ENCODE peak calls at places on chromosome 6, in seven cellular contexts. D is AG20443; L is stimulated activated CD8-positive, alpha-beta memory T cell treated with anti-CD3 and anti-CD28 coated beads, Interleukin-7, amount 100 ng/mL, for 1 hour; X is endothelial cell; I is lower lobe of right lung; R is putamen; O is nephron progenitor cell. N is an unnamed sample.

GRCh38 chr6:71291991-71292390 is 3.4 kb downstream of the OGFRL1 start:
- DNase-seq in D (no peak), L (no peak), X (no peak), I (no peak), R (peak), O (no peak), N (no peak)

GRCh38 chr6:110816677-110817076 is 1.4 kb upstream of the CDK19 start:
- DNase-seq in D (no peak), L (no peak), X (no peak), I (no peak), R (no peak), O (no peak), N (no peak)

GRCh38 chr6:1767481-1768246 is 157.9 kb downstream of the FOXC1 start:
- DNase-seq in D (peak), L (no peak), X (no peak), I (no peak), R (no peak), O (no peak), N (no peak)

GRCh38 chr6:160088069-160088773 is 33.4 kb upstream of the SLC22A1 start:
- DNase-seq in D (peak), L (no peak), X (peak), I (no peak), R (peak), O (peak), N (no peak)

GRCh38 chr6:157461000-157461915 is 80.3 kb downstream of the ZDHHC14 start:
- DNase-seq in D (no peak), L (no peak), X (peak), I (no peak), R (no peak), O (no peak), N (no peak)

GRCh38 chr6:168355716-168356522 is 36.3 kb upstream of the DACT2 start:
- DNase-seq in D (peak), L (no peak), X (peak), I (no peak), R (peak), O (peak), N (no peak)

GRCh38 chr6:56021943-56022342 is 146.6 kb upstream of the BMP5 start:
- DNase-seq in D (no peak), L (no peak), X (no peak), I (no peak), R (no peak), O (no peak), N (no peak)

GRCh38 chr6:111777357-111777756 is 95.9 kb downstream of the FYN start:
- DNase-seq in D (no peak), L (no peak), X (no peak), I (no peak), R (no peak), O (no peak), N (no peak)

GRCh38 chr6:33213989-33214335 is 5.7 kb downstream of the RING1 start:
- DNase-seq in D (no peak), L (no peak), X (no peak), I (no peak), R (no peak), O (no peak), N (no peak)

GRCh38 chr6:88785478-88785877 is 177.9 kb downstream of the RNGTT start:
- DNase-seq in D (no peak), L (no peak), X (no peak), I (no peak), R (peak), O (no peak), N (no peak)

GRCh38 chr6:66675906-66676305 is 968.9 kb upstream of the EYS start:
- DNase-seq in D (no peak), L (no peak), X (no peak), I (no peak), R (no peak), O (no peak), N (no peak)

GRCh38 chr6:89237158-89237557 is 20.0 kb upstream of the GABRR1 start:
- DNase-seq in D (no peak), L (no peak), X (no peak), I (no peak), R (no peak), O (no peak), N (no peak)

GRCh38 chr6:113901482-113901881 is 44.3 kb downstream of the MARCKS start:
- DNase-seq in D (peak), L (no peak), X (no peak), I (no peak), R (no peak), O (no peak), N (no peak)

GRCh38 chr6:1893470-1894130 is 283.9 kb downstream of the FOXC1 start:
- DNase-seq in D (no peak), L (no peak), X (peak), I (no peak), R (no peak), O (peak), N (no peak)

GRCh38 chr6:113829702-113830058 is 27.5 kb upstream of the MARCKS start:
- DNase-seq in D (peak), L (no peak), X (no peak), I (no peak), R (no peak), O (no peak), N (no peak)

GRCh38 chr6:42860481-42860880 is 18.9 kb upstream of the RPL7L1 start:
- DNase-seq in D (no peak), L (no peak), X (no peak), I (no peak), R (no peak), O (no peak), N (no peak)

GRCh38 chr6:88422831-88423230 is 256.7 kb upstream of the CNR1 start:
- DNase-seq in D (no peak), L (no peak), X (no peak), I (no peak), R (no peak), O (no peak), N (no peak)

GRCh38 chr6:155881845-155882526 is 426.3 kb upstream of the NOX3 start:
- DNase-seq in D (no peak), L (no peak), X (no peak), I (no peak), R (no peak), O (no peak), N (no peak)

GRCh38 chr6:127058027-127058426 is 60.4 kb upstream of the RSPO3 start:
- DNase-seq in D (no peak), L (no peak), X (no peak), I (no peak), R (no peak), O (no peak), N (no peak)

GRCh38 chr6:168988801-168989200 is 264.8 kb downstream of the THBS2 start:
- DNase-seq in D (no peak), L (no peak), X (no peak), I (no peak), R (peak), O (no peak), N (no peak)

GRCh38 chr6:111176763-111177099 is 89.4 kb downstream of the SLC16A10 start:
- DNase-seq in D (no peak), L (no peak), X (no peak), I (no peak), R (no peak), O (no peak), N (no peak)

GRCh38 chr6:108164537-108164814 is 1.3 kb upstream of the NR2E1 start:
- DNase-seq in D (no peak), L (no peak), X (no peak), I (no peak), R (no peak), O (no peak), N (no peak)

GRCh38 chr6:111215134-111215533 is 127.8 kb downstream of the SLC16A10 start:
- DNase-seq in D (no peak), L (no peak), X (no peak), I (no peak), R (no peak), O (no peak), N (no peak)

GRCh38 chr6:52881996-52882841 is 27.3 kb downstream of the GSTA3 start:
- DNase-seq in D (peak), L (peak), X (peak), I (peak), R (peak), O (peak), N (no peak)

GRCh38 chr6:145626857-145627256 is 108.5 kb downstream of the EPM2A start:
- DNase-seq in D (no peak), L (no peak), X (no peak), I (no peak), R (no peak), O (no peak), N (no peak)